ENCODE peak calls at places on chromosomes 13 and 19, in four cellular contexts. B, Q, S and X are unnamed samples.

GRCh38 chr19:42023121-42023942 is 29.3 kb upstream of the ATP1A3 start:
- DNase-seq in B (no peak), Q (peak), S (no peak), X (no peak)

GRCh38 chr13:26037302-26037701 is 14.5 kb downstream of the SHISA2 start:
- DNase-seq in B (no peak), Q (no peak), S (no peak), X (no peak)

GRCh38 chr19:54521022-54521859 is 18.6 kb downstream of the LAIR2 start:
- DNase-seq in B (no peak), Q (no peak), S (no peak), X (no peak)

GRCh38 chr19:5354403-5354802 is 13.8 kb upstream of the PTPRS start:
- DNase-seq in B (no peak), Q (no peak), S (no peak), X (no peak)

GRCh38 chr19:7657047-7657779 is 11.6 kb upstream of the RETN start:
- DNase-seq in B (no peak), Q (no peak), S (no peak), X (no peak)

GRCh38 chr19:40217921-40218890 is at the start of gene TTC9B:
- DNase-seq in B (no peak), Q (no peak), S (no peak), X (no peak)

GRCh38 chr19:41895745-41896580 is 13.0 kb downstream of the ARHGEF1 start:
- DNase-seq in B (no peak), Q (no peak), S (no peak), X (no peak)

GRCh38 chr13:32471187-32471922 is 43.4 kb upstream of the N4BP2L1 start:
- DNase-seq in B (no peak), Q (no peak), S (peak), X (no peak)

GRCh38 chr19:16888629-16889371 is at the start of gene F2RL3:
- DNase-seq in B (no peak), Q (no peak), S (no peak), X (no peak)

GRCh38 chr13:43240278-43240677 is 216.9 kb downstream of the DNAJC15 start:
- DNase-seq in B (no peak), Q (no peak), S (no peak), X (no peak)

GRCh38 chr13:76967031-76967430 is 18.7 kb downstream of the ACOD1 start:
- DNase-seq in B (no peak), Q (no peak), S (no peak), X (no peak)

GRCh38 chr19:1234041-1234669 is 3.6 kb downstream of the CBARP start:
- DNase-seq in B (no peak), Q (no peak), S (no peak), X (no peak)

GRCh38 chr19:40414536-40415535 is 1.7 kb upstream of the PRX start:
- DNase-seq in B (peak), Q (no peak), S (no peak), X (no peak)

GRCh38 chr13:114032121-114032799 is 58.4 kb upstream of the C13orf46 start:
- DNase-seq in B (peak), Q (peak), S (no peak), X (no peak)